ENCODE peak calls at places on chromosomes 16 and 17, in five cellular contexts. Q, O, R, T and N are unnamed samples.

GRCh38 chr16:56481468-56482112 is 30.2 kb downstream of the OGFOD1 start:
- DNase-seq in Q (no peak), O (no peak), R (no peak), T (no peak), N (no peak)

GRCh38 chr16:46620265-46621005 is 744 bp downstream of the SHCBP1 start:
- DNase-seq in Q (no peak), O (peak), R (peak), T (no peak), N (no peak)

GRCh38 chr16:84751947-84752346 is 52.1 kb downstream of the USP10 start:
- DNase-seq in Q (no peak), O (peak), R (no peak), T (peak), N (no peak)

GRCh38 chr17:44220211-44221071 is 966 bp upstream of the UBTF start:
- DNase-seq in Q (no peak), O (peak), R (peak), T (no peak), N (no peak)

GRCh38 chr17:28527181-28527681 is 21.1 kb downstream of the FOXN1 start:
- DNase-seq in Q (no peak), O (no peak), R (peak), T (no peak), N (no peak)

GRCh38 chr17:65865715-65866425 is 304.4 kb upstream of the AXIN2 start:
- DNase-seq in Q (no peak), O (no peak), R (no peak), T (no peak), N (no peak)

GRCh38 chr16:6335072-6335471 is 997.6 kb upstream of the RBFOX1 start:
- DNase-seq in Q (no peak), O (no peak), R (peak), T (no peak), N (no peak)

GRCh38 chr17:57207396-57207795 is 48.9 kb upstream of the MSI2 start:
- DNase-seq in Q (no peak), O (no peak), R (no peak), T (no peak), N (no peak)

GRCh38 chr17:42937712-42938596 is 26.3 kb downstream of the AARSD1 start:
- DNase-seq in Q (peak), O (no peak), R (peak), T (no peak), N (peak)

GRCh38 chr17:63634163-63634562 is 11.9 kb downstream of the MAP3K3 start:
- DNase-seq in Q (no peak), O (no peak), R (peak), T (no peak), N (no peak)

GRCh38 chr17:42918902-42919521 is 18.4 kb downstream of the G6PC1 start:
- DNase-seq in Q (peak), O (no peak), R (peak), T (no peak), N (no peak)

GRCh38 chr17:47902039-47902744 is 6.2 kb downstream of the SP2 start:
- DNase-seq in Q (no peak), O (no peak), R (peak), T (no peak), N (no peak)

GRCh38 chr16:88387177-88387576 is 4.4 kb downstream of the ZNF469 start:
- DNase-seq in Q (no peak), O (no peak), R (peak), T (no peak), N (no peak)

GRCh38 chr17:79826210-79826680 is 13.0 kb downstream of the CBX4 start:
- DNase-seq in Q (no peak), O (no peak), R (peak), T (no peak), N (no peak)

GRCh38 chr16:54489225-54489781 is 202.7 kb upstream of the IRX3 start:
- DNase-seq in Q (no peak), O (no peak), R (no peak), T (no peak), N (no peak)

GRCh38 chr17:27554152-27554551 is 76.8 kb upstream of the LGALS9 start:
- DNase-seq in Q (peak), O (no peak), R (no peak), T (no peak), N (no peak)

GRCh38 chr16:1941162-1941923 is 1.7 kb downstream of the MSRB1 start:
- DNase-seq in Q (peak), O (no peak), R (peak), T (no peak), N (no peak)

GRCh38 chr16:27761816-27762215 is 211.9 kb downstream of the KATNIP start:
- DNase-seq in Q (no peak), O (no peak), R (no peak), T (no peak), N (no peak)

GRCh38 chr17:57954421-57955182 is 610 bp downstream of the CUEDC1 start:
- DNase-seq in Q (no peak), O (no peak), R (peak), T (no peak), N (no peak)

GRCh38 chr16:28033870-28034269 is 29.6 kb downstream of the GSG1L start:
- DNase-seq in Q (no peak), O (no peak), R (no peak), T (no peak), N (no peak)

GRCh38 chr17:6919158-6919557 is 76.7 kb upstream of the ALOX12 start:
- DNase-seq in Q (no peak), O (no peak), R (no peak), T (no peak), N (no peak)

GRCh38 chr16:59684911-59685310 is 950.8 kb upstream of the GOT2 start:
- DNase-seq in Q (no peak), O (no peak), R (no peak), T (no peak), N (no peak)

DNA sequence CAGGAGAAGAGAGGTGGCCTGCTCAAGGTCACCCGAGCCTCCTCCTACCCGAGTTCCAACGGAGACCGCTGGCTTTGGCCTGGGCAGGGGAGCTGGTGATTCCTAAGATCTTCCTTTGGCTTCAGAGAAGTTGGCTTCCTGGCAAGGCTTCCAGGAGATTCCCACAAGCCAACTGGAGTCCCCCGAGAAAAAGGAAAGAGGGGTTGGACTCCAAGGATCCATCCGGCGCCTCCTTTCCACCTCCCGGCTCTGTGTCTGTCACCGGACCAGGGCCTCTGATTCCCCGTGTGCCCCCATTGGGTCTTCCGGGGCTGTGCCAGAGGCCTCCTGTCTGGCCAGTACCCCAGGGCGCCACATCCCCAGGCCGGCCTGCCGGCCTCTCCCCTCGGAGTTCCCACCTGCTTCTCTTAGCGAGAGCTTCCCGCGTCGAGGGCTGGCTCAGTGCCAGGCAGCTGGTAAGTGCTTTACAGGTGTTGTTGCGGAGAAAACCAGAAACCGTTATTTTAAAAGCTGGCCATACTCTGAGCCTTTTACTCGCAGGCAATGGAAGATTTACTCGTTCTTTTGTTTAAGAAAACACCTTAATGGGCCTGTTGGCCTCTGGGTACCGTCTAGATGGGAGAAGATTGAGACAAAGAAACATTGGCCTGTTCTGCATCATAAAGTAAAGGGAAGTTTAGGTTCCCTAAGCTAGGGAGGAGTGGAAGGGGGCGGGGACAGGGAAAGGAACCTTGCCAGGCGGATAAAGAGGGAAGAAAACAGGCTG is 258.4 kb upstream of the SDK2 start:
- DNase-seq in Q (no peak), O (no peak), R (no peak), T (no peak), N (no peak)
- TF ChIP-seq TAF1 in Q (no peak), O (no peak), R (no peak), T (no peak), N (no peak)

GRCh38 chr17:82292251-82293154 is 19.0 kb upstream of the CSNK1D start:
- DNase-seq in Q (peak), O (peak), R (peak), T (peak), N (peak)

GRCh38 chr17:82288602-82288927 is 15.1 kb upstream of the CSNK1D start:
- DNase-seq in Q (no peak), O (no peak), R (no peak), T (no peak), N (no peak)

GRCh38 chr17:82287849-82288601 is 14.5 kb upstream of the CSNK1D start:
- DNase-seq in Q (peak), O (no peak), R (peak), T (no peak), N (no peak)

GRCh38 chr17:82291582-82292250 is 18.2 kb upstream of the CSNK1D start:
- DNase-seq in Q (no peak), O (no peak), R (no peak), T (no peak), N (no peak)

GRCh38 chr17:82289822-82290541 is 16.5 kb upstream of the CSNK1D start:
- DNase-seq in Q (peak), O (no peak), R (peak), T (no peak), N (no peak)
- TF ChIP-seq POLR2A in Q (peak), O (no peak), R (peak), T (no peak), N (no peak)

DNA sequence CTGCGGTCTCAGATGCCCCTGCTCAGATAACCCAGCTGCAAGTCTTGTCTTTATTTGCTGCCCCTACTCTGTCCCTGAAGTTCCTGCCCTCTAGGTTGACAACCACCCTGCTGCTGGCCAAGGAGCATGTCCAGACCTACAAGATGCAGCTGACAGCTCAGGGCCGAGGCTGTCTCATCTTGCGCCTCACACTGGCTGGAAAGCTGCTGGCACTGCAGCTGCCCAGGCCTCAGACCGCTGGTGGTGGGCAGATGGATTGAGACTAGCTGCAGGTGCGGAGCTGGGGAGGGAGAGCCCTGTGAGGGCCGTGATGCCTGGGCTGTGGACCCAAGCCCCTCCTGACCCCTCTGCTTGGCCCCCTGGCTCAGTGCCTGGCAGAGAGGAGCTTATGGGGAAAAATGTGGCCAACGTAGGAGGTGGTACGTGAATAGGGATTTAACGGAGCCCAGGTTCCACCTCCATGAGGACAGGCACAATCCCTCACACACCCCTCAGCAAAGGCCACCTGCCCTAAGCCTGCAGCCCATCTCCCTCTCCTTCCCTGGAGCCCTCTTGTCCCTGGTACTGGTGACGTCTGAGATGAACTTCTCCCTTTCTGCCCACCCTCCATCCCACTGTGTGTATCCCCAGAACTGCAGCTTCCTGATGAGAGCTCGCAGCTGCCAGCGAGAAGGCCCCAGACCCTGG is 8.3 kb upstream of the GALK1 start:
- DNase-seq in Q (no peak), O (no peak), R (no peak), T (no peak), N (no peak)
- TF ChIP-seq POLR2AphosphoS5 in Q (no peak), O (no peak), R (no peak), T (peak), N (no peak)

GRCh38 chr17:49723423-49723822 is 15.7 kb upstream of the SLC35B1 start:
- DNase-seq in Q (no peak), O (no peak), R (no peak), T (no peak), N (no peak)
- TF ChIP-seq TAF1 in Q (no peak), O (no peak), R (no peak), T (no peak), N (no peak)

DNA sequence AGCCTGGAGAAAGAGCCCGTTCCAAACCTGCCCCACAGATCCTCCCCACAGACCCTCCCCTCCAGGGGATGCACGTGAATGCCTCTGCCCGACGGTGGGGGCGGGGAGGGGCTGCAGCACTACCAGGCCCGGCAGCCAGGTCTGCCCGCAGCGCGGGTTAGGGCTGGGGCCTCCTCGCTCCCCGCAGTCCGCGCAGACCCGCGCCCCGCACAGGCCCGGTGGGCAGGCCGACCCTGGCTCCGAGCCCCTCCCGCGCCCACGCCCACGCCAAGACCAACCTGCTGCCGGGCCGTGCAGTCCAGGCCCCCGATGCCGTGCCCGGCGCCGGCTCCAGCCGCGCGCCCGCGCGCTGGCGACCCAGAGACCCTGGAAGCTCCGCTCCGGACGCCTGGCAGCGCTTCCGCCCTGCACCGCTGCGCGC is at the start of gene RPUSD1:
- DNase-seq in Q (no peak), O (no peak), R (no peak), T (no peak), N (no peak)
- TF ChIP-seq POLR2A in Q (peak), O (peak), R (no peak), T (peak), N (peak)

GRCh38 chr17:12665263-12666210 is at the start of gene MYOCD:
- DNase-seq in Q (no peak), O (peak), R (no peak), T (no peak), N (peak)
- TF ChIP-seq POLR2AphosphoS5 in Q (no peak), O (no peak), R (no peak), T (no peak), N (no peak)

DNA sequence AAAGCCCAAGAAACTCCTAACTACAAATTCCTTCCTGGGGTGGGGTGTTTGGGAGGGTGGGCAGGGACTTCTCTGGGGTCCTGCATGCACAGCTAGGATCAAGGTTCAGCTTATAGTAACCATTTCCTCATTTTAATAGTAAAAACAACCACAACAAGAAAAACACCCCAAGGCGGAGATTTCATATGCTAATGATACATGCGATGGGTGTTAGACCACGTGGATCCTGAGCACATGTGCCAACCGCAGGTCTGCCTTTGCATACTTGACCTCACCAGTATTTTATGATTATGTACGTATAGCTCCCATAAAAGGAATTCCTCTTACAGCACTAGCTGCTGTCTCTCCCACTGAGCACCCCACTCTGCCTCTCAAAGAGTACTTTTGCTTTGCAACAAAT is 1.9 kb downstream of the KRTAP4-11 start:
- DNase-seq in Q (no peak), O (no peak), R (no peak), T (no peak), N (no peak)
- TF ChIP-seq TAF1 in Q (no peak), O (no peak), R (no peak), T (no peak), N (no peak)